ENCODE peak calls at places on chromosomes 6 and 20, in seven cellular contexts. C is A549, G is HepG2, B is mammary epithelial cell, D is neural progenitor cell, T is MM.1S, E is PC-9. W is an unnamed sample. For H3K4me1, the result is how much of the 10 kb centered on the place peaks cover.

GRCh38 chr6:52612336-52613096 is 35.7 kb upstream of the TRAM2 start:
- DNase-seq in C (no peak), G (no peak), B (no peak), D (no peak), T (no peak), E (no peak), W (no peak)

GRCh38 chr6:146345582-146345981 is 198.1 kb upstream of the RAB32 start:
- DNase-seq in C (no peak), G (no peak), B (no peak), D (no peak), T (no peak), E (no peak), W (no peak)

GRCh38 chr6:33343953-33344611 is 26.5 kb upstream of the ZBTB22 start:
- DNase-seq in C (no peak), G (no peak), B (no peak), D (no peak), T (peak), E (no peak), W (peak)

GRCh38 chr6:119966484-119966883 is 616.9 kb upstream of the MAN1A1 start:
- DNase-seq in C (no peak), G (peak), B (no peak), D (peak), T (no peak), E (no peak), W (peak)

GRCh38 chr6:15826814-15827213 is 164.0 kb upstream of the DTNBP1 start:
- DNase-seq in C (no peak), G (no peak), B (no peak), D (no peak), T (no peak), E (no peak), W (no peak)

GRCh38 chr6:46290916-46291633 is 120.3 kb upstream of the ENPP5 start:
- DNase-seq in C (no peak), G (no peak), B (no peak), D (no peak), T (no peak), E (no peak), W (no peak)

GRCh38 chr20:46559685-46560440 is 9.4 kb upstream of the OCSTAMP start:
- DNase-seq in C (no peak), G (peak), B (no peak), D (no peak), T (no peak), E (no peak), W (no peak)

GRCh38 chr6:134372603-134373281 is 54.8 kb upstream of the SGK1 start:
- DNase-seq in C (peak), G (no peak), B (no peak), D (no peak), T (no peak), E (peak), W (no peak)

GRCh38 chr6:140105857-140106256 is 731.4 kb upstream of the CITED2 start:
- DNase-seq in C (peak), G (peak), B (no peak), D (peak), T (no peak), E (no peak), W (no peak)

GRCh38 chr6:139336488-139336887 is 38.0 kb downstream of the CITED2 start:
- DNase-seq in C (no peak), G (no peak), B (peak), D (no peak), T (no peak), E (no peak), W (peak)

GRCh38 chr20:53859684-53860083 is 210.7 kb downstream of the BCAS1 start:
- DNase-seq in C (no peak), G (no peak), B (no peak), D (no peak), T (no peak), E (no peak), W (no peak)

GRCh38 chr6:4575724-4576123 is 200.5 kb upstream of the CDYL start:
- DNase-seq in C (no peak), G (no peak), B (no peak), D (peak), T (no peak), E (no peak), W (no peak)

GRCh38 chr20:47576516-47577033 is 74.9 kb downstream of the NCOA3 start:
- DNase-seq in C (peak), G (peak), B (peak), D (peak), T (peak), E (peak), W (peak)

GRCh38 chr6:131917318-131917717 is 33.9 kb downstream of the CCN2 start:
- DNase-seq in C (no peak), G (no peak), B (no peak), D (no peak), T (peak), E (no peak), W (peak)

GRCh38 chr6:34543421-34543820 is 12.7 kb downstream of the SPDEF start:
- DNase-seq in C (no peak), G (no peak), B (no peak), D (no peak), T (no peak), E (peak), W (no peak)

GRCh38 chr6:116101790-116102189 is 1.1 kb downstream of the NT5DC1 start:
- DNase-seq in C (no peak), G (no peak), B (no peak), D (no peak), T (no peak), E (no peak), W (peak)

GRCh38 chr6:22800451-22800850 is 231.1 kb downstream of the HDGFL1 start:
- DNase-seq in C (no peak), G (no peak), B (no peak), D (no peak), T (no peak), E (no peak), W (no peak)

GRCh38 chr6:47721189-47721588 is 22.8 kb downstream of the ADGRF4 start:
- DNase-seq in C (no peak), G (no peak), B (no peak), D (no peak), T (no peak), E (no peak), W (no peak)

GRCh38 chr6:130935978-130936377 is 108.8 kb downstream of the SMLR1 start:
- DNase-seq in C (no peak), G (no peak), B (no peak), D (no peak), T (no peak), E (peak), W (no peak)

GRCh38 chr6:142845143-142845571 is 99.8 kb downstream of the HIVEP2 start:
- DNase-seq in C (no peak), G (no peak), B (peak), D (no peak), T (peak), E (peak), W (no peak)

GRCh38 chr6:142845624-142846458 is 99.1 kb downstream of the HIVEP2 start:
- DNase-seq in C (no peak), G (peak), B (peak), D (peak), T (peak), E (peak), W (peak)

GRCh38 chr6:142848156-142848555 is 96.8 kb downstream of the HIVEP2 start:
- DNase-seq in C (no peak), G (no peak), B (no peak), D (no peak), T (no peak), E (no peak), W (no peak)

GRCh38 chr6:142846459-142846831 is 98.5 kb downstream of the HIVEP2 start:
- DNase-seq in C (no peak), G (no peak), B (peak), D (no peak), T (no peak), E (peak), W (no peak)

DNA sequence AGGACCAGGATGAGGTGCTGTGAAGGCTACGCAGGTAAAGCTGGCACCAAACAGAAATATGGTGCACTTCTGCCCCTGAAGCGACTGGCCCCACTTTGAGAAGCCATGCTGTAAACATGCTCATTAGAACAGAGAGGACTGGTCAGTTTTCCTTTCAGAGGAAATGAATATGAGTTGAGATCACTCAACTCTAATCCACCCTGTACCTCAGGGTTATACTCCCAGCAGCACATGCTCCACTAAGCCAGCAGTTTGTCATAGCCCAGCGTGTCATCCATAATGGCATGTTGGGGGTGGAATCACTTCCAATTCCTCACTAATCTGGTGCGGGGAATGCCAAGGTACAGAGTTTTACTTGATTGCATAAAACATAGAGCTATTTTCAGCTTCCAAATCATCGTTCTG is 98.1 kb downstream of the HIVEP2 start:
- DNase-seq in C (no peak), G (peak), B (peak), D (no peak), T (peak), E (peak), W (no peak)
- H3K4me1 ChIP-seq in C (half or more), G (half or more), B (half or more), D (under half), T (half or more), E (half or more), W (half or more)

DNA sequence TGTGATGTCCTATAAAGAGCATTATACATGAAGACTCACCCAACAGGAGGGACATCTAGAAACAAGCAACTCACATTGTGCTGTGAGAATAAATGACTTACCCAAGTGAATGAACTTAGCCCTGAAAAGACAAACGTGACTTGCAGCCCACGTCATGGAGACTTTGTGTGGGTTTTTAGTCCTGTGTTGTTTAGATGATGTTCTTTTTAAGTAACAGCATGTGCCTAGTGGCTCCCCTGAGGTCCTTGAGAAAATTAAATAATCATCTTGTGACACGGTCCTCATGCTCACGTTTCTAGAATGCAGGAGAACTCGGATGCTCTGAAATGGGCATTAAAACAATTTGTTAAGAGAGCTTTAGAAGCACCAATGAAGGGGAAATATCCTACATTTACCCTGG is 165.1 kb downstream of the SASH1 start:
- DNase-seq in C (no peak), G (no peak), B (no peak), D (peak), T (no peak), E (no peak), W (no peak)
- H3K4me2 ChIP-seq in C (no peak), G (no peak), B (no peak), D (peak), T (no peak), E (no peak), W (no peak)

GRCh38 chr6:39638126-39638822 is 86.9 kb downstream of the KIF6 start:
- DNase-seq in C (no peak), G (no peak), B (no peak), D (no peak), T (no peak), E (no peak), W (no peak)

GRCh38 chr6:39646751-39647420 is 78.3 kb downstream of the KIF6 start:
- DNase-seq in C (no peak), G (no peak), B (no peak), D (no peak), T (no peak), E (no peak), W (no peak)

DNA sequence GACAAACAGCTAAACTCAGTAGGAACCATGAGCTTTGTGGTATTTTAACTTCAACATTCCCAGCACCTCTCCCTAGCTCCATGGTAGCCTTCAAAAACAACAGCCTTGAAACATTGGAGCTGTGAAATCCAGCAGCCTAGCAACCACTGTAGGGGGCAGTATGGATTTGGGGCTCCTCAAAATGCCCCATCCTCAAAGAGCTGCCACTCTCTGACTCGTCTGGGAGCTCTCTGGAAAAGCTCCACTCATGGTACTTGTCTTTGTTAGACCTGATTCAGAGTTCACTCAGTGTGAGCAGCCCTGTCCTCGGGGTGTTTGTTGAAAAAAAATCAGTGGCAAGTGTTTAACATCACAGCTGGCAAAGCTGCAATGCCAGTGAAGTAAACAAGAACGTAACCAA is 82.9 kb downstream of the KIF6 start:
- DNase-seq in C (no peak), G (no peak), B (no peak), D (peak), T (no peak), E (no peak), W (no peak)
- TF ChIP-seq CTCF in C (no peak), G (peak), B (no peak), D (no peak), T (no peak), E (no peak), W (no peak)

DNA sequence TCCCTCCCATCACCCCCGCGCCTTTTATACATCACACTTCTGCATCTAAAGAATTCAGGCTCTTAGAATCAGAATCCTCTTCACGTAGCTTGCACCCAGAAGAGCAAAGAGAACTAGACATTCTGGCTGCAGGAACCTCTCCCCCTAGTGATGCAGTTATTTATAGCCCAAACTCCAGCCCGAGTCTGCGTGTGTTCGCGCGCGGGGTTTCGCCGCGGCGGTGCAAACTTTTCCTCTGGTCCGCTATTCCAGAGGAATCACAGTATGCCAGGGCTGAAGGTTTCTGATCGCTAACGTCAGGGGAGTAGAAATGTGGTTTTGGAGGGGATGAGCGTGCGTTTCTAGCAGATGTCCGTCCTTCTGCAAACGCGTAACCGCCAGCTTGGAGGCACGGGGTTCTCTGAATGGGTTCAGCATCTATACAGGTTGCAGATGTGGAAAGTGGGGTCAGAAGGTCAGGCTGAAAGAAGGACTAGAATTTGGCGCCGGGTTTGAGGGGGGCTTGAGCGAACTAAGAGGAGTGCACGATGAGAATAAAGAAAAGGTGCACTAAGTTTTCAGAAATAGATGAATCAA is 1.9 kb downstream of the EPHA7 start:
- DNase-seq in C (peak), G (no peak), B (no peak), D (no peak), T (peak), E (no peak), W (no peak)
- H3K4me1 ChIP-seq in C (under half), G (under half), B (under half), D (under half), T (under half), E (under half), W (under half)

GRCh38 chr20:57065646-57066045 is 200.8 kb downstream of the BMP7 start:
- DNase-seq in C (no peak), G (no peak), B (no peak), D (peak), T (no peak), E (no peak), W (no peak)
- H3K4me2 ChIP-seq in C (no peak), G (no peak), B (no peak), D (no peak), T (no peak), E (peak), W (no peak)